ENCODE peak calls at places on chromosomes 11 and 22, in nine cellular contexts. O is choroid plexus epithelial cell, P is WERI-Rb-1, C is HEK293T, U is RCC 7860, I is iris pigment epithelial cell, K is brain microvascular endothelial cell, V is A549, S is NCI-H1417. T is an unnamed sample.

GRCh38 chr11:10295056-10295901 is 1.3 kb upstream of the SBF2 start:
- DNase-seq in O (peak; percentile 14), P (no peak), C (no peak), U (no peak), I (no peak), K (no peak), V (no peak), S (no peak), T (no peak)

GRCh38 chr22:24233816-24234215 is 11.1 kb downstream of the GGT5 start:
- DNase-seq in O (no peak), P (no peak), C (no peak), U (no peak), I (no peak), K (no peak), V (no peak), S (no peak), T (no peak)

GRCh38 chr11:15896544-15896943 is 459.8 kb downstream of the SOX6 start:
- DNase-seq in O (no peak), P (no peak), C (no peak), U (no peak), I (no peak), K (no peak), V (no peak), S (no peak), T (no peak)

GRCh38 chr22:49930596-49931412 is 12.4 kb downstream of the CRELD2 start:
- DNase-seq in O (peak; percentile 51), P (peak; percentile 79), C (peak; percentile 36), U (peak; percentile 81), I (no peak), K (peak; percentile 35), V (no peak), S (no peak), T (peak; percentile 93)

GRCh38 chr22:43289551-43289963 is 53.6 kb downstream of the SCUBE1 start:
- DNase-seq in O (peak; percentile 40), P (no peak), C (no peak), U (no peak), I (peak; percentile 17), K (no peak), V (no peak), S (no peak), T (no peak)

GRCh38 chr11:127789887-127790286 is 789.3 kb upstream of the KIRREL3 start:
- DNase-seq in O (no peak), P (peak; percentile 86), C (peak; percentile 13), U (no peak), I (no peak), K (peak; percentile 0), V (no peak), S (peak; percentile 36), T (no peak)

GRCh38 chr11:61279934-61280656 is 15.0 kb downstream of the VWCE start:
- DNase-seq in O (no peak), P (no peak), C (no peak), U (no peak), I (peak; percentile 22), K (no peak), V (no peak), S (no peak), T (peak; percentile 33)

GRCh38 chr22:19880786-19881569 is 26.3 kb upstream of the GNB1L start:
- DNase-seq in O (peak; percentile 96), P (no peak), C (peak; percentile 61), U (peak; percentile 97), I (peak; percentile 96), K (peak; percentile 98), V (peak; percentile 97), S (no peak), T (no peak)

GRCh38 chr11:96342131-96342970 is 644 bp downstream of the MAML2 start:
- DNase-seq in O (peak; percentile 62), P (no peak), C (no peak), U (peak; percentile 12), I (peak; percentile 53), K (no peak), V (no peak), S (no peak), T (no peak)

GRCh38 chr11:66417000-66417399 is 3.8 kb upstream of the NPAS4 start:
- DNase-seq in O (no peak), P (no peak), C (no peak), U (no peak), I (no peak), K (no peak), V (no peak), S (no peak), T (no peak)

GRCh38 chr11:76524919-76525318 is 80.1 kb downstream of the EMSY start:
- DNase-seq in O (peak; percentile 46), P (no peak), C (no peak), U (peak; percentile 17), I (peak; percentile 28), K (no peak), V (no peak), S (no peak), T (peak; percentile 62)

GRCh38 chr22:28506207-28506606 is 173.4 kb downstream of the TTC28 start:
- DNase-seq in O (no peak), P (no peak), C (no peak), U (no peak), I (no peak), K (no peak), V (no peak), S (no peak), T (no peak)

GRCh38 chr22:46827072-46827780 is 64.8 kb downstream of the TBC1D22A start:
- DNase-seq in O (no peak), P (peak; percentile 48), C (no peak), U (no peak), I (no peak), K (no peak), V (no peak), S (no peak), T (no peak)

GRCh38 chr11:126927628-126928027 is 72.9 kb downstream of the KIRREL3 start:
- DNase-seq in O (no peak), P (no peak), C (no peak), U (no peak), I (no peak), K (no peak), V (no peak), S (no peak), T (no peak)

GRCh38 chr22:47356433-47357011 is 594.1 kb downstream of the TBC1D22A start:
- DNase-seq in O (no peak), P (peak; percentile 73), C (no peak), U (no peak), I (no peak), K (no peak), V (no peak), S (no peak), T (no peak)

GRCh38 chr11:61906522-61906909 is 10.8 kb downstream of the RAB3IL1 start:
- DNase-seq in O (no peak), P (no peak), C (no peak), U (no peak), I (no peak), K (no peak), V (no peak), S (no peak), T (no peak)

GRCh38 chr11:89452780-89453179 is 38.4 kb downstream of the NOX4 start:
- DNase-seq in O (no peak), P (no peak), C (no peak), U (no peak), I (no peak), K (no peak), V (no peak), S (no peak), T (no peak)

GRCh38 chr22:47366026-47366767 is 603.7 kb downstream of the TBC1D22A start:
- DNase-seq in O (no peak), P (peak; percentile 1), C (no peak), U (no peak), I (no peak), K (no peak), V (no peak), S (no peak), T (no peak)

GRCh38 chr22:19098157-19098556 is 24.1 kb downstream of the DGCR2 start:
- DNase-seq in O (no peak), P (no peak), C (no peak), U (no peak), I (no peak), K (no peak), V (no peak), S (no peak), T (no peak)

GRCh38 chr11:131770801-131771200 is 400.4 kb downstream of the NTM start:
- DNase-seq in O (peak; percentile 29), P (no peak), C (no peak), U (no peak), I (peak; percentile 43), K (no peak), V (no peak), S (no peak), T (no peak)

GRCh38 chr11:72039108-72039850 is 40.6 kb downstream of the IL18BP start:
- DNase-seq in O (peak; percentile 58), P (no peak), C (no peak), U (no peak), I (peak; percentile 51), K (no peak), V (no peak), S (no peak), T (peak; percentile 23)

GRCh38 chr22:36359172-36359973 is 28.4 kb downstream of the MYH9 start:
- DNase-seq in O (no peak), P (no peak), C (no peak), U (no peak), I (no peak), K (no peak), V (no peak), S (no peak), T (no peak)

GRCh38 chr11:119764108-119764874 is 35.3 kb upstream of the NECTIN1 start:
- DNase-seq in O (peak; percentile 77), P (peak; percentile 70), C (no peak), U (no peak), I (peak; percentile 83), K (peak; percentile 18), V (no peak), S (peak; percentile 74), T (no peak)

GRCh38 chr11:123203934-123204333 is 8.9 kb upstream of the CLMP start:
- DNase-seq in O (no peak), P (no peak), C (no peak), U (no peak), I (no peak), K (no peak), V (no peak), S (no peak), T (no peak)

GRCh38 chr11:111541209-111542061 is 915 bp downstream of the LAYN start:
- DNase-seq in O (peak; percentile 65), P (no peak), C (peak; percentile 30), U (no peak), I (peak; percentile 91), K (peak; percentile 40), V (no peak), S (no peak), T (peak; percentile 39)

GRCh38 chr11:128361451-128362020 is 225.8 kb downstream of the ETS1 start:
- DNase-seq in O (peak; percentile 75), P (no peak), C (peak; percentile 12), U (no peak), I (peak; percentile 77), K (peak; percentile 77), V (no peak), S (no peak), T (no peak)

GRCh38 chr22:50546326-50547230 is 879 bp downstream of the KLHDC7B start:
- DNase-seq in O (no peak), P (no peak), C (no peak), U (no peak), I (no peak), K (no peak), V (no peak), S (no peak), T (no peak)

GRCh38 chr22:42768385-42769035 is 47.8 kb upstream of the A4GALT start:
- DNase-seq in O (no peak), P (no peak), C (no peak), U (no peak), I (no peak), K (no peak), V (no peak), S (no peak), T (peak; percentile 50)

GRCh38 chr22:49796596-49797270 is 30.9 kb downstream of the BRD1 start:
- DNase-seq in O (no peak), P (no peak), C (no peak), U (no peak), I (no peak), K (no peak), V (no peak), S (no peak), T (no peak)

GRCh38 chr11:61187505-61188130 is 15.7 kb upstream of the PGA3 start:
- DNase-seq in O (peak; percentile 88), P (peak; percentile 82), C (peak; percentile 78), U (peak; percentile 56), I (peak; percentile 69), K (peak; percentile 76), V (peak; percentile 69), S (peak; percentile 84), T (peak; percentile 69)

GRCh38 chr11:27718853-27719574 is 18.8 kb upstream of the BDNF start:
- DNase-seq in O (peak; percentile 57), P (peak; percentile 75), C (peak; percentile 42), U (no peak), I (peak; percentile 69), K (no peak), V (peak; percentile 55), S (no peak), T (no peak)

T was measured in prostate gland.